ENCODE peak calls at places on chromosomes 4 and X, in nine cellular contexts. E is progenitor cell of endocrine pancreas, Z is T follicular helper cell, S is adrenal gland, M is C1 segment of cervical spinal cord, O is NCI-H1048, F is NCI-H1092, A is A549, W is HFF-Myc. J is an unnamed sample.
A peak's percentile ranks its signal among the peaks of the same experiment; 100 is the strongest.

GRCh38 chrX:1419545-1420355 is 27.8 kb upstream of the SLC25A6 start:
- DNase-seq in F (no peak), Z (no peak), A (no peak), E (no peak), O (no peak), S (no peak), W (no peak), M (no peak), J (no peak)

GRCh38 chrX:55210931-55211677 is 9.0 kb upstream of the PAGE5 start:
- DNase-seq in Z (no peak), E (no peak), M (no peak), S (no peak), F (no peak), W (no peak), A (no peak), O (no peak), J (no peak)

GRCh38 chr4:85496146-85496849 is 21.3 kb downstream of the ARHGAP24 start:
- DNase-seq in F (no peak), E (no peak), A (no peak), S (no peak), O (no peak), Z (no peak), M (no peak), W (no peak), J (no peak)

GRCh38 chrX:65657659-65658058 is 9.8 kb upstream of the MSN start:
- DNase-seq in A (no peak), F (no peak), Z (no peak), W (no peak), M (no peak), S (no peak), E (no peak), O (no peak), J (no peak)

GRCh38 chr4:31071807-31072486 is 351.8 kb downstream of the PCDH7 start:
- DNase-seq in M (no peak), A (no peak), O (no peak), E (no peak), S (no peak), F (no peak), W (no peak), Z (no peak), J (no peak)

GRCh38 chrX:7904557-7904956 is 22.7 kb downstream of the PNPLA4 start:
- DNase-seq in A (no peak), F (no peak), S (no peak), E (no peak), O (no peak), M (no peak), Z (no peak), W (no peak), J (no peak)

GRCh38 chr4:156677136-156677535 is 294.5 kb downstream of the PDGFC start:
- DNase-seq in Z (no peak), E (no peak), F (no peak), M (no peak), A (peak; percentile 20), W (no peak), O (no peak), S (no peak), J (peak; percentile 0)

GRCh38 chr4:55613621-55614020 is 21.6 kb upstream of the PDCL2 start:
- DNase-seq in Z (no peak), A (no peak), F (no peak), E (no peak), O (no peak), M (no peak), W (no peak), S (no peak), J (no peak)

GRCh38 chrX:38649674-38650647 is 88.6 kb downstream of the TSPAN7 start:
- DNase-seq in W (no peak), M (no peak), E (no peak), A (no peak), F (no peak), S (no peak), Z (no peak), O (no peak), J (no peak)

GRCh38 chr4:71231073-71231752 is 107.6 kb upstream of the SLC4A4 start:
- DNase-seq in F (no peak), O (no peak), M (peak; percentile 20), W (no peak), S (peak; percentile 20), E (no peak), Z (no peak), A (no peak), J (no peak)

GRCh38 chr4:8030121-8030781 is 90.6 kb upstream of the AFAP1 start:
- DNase-seq in A (no peak), F (no peak), M (no peak), S (no peak), Z (no peak), E (no peak), O (no peak), W (no peak), J (no peak)

GRCh38 chr4:48420172-48420571 is 63.0 kb upstream of the SLC10A4 start:
- DNase-seq in F (no peak), S (no peak), M (no peak), A (no peak), Z (no peak), O (no peak), E (no peak), W (no peak), J (no peak)

GRCh38 chr4:120557372-120557771 is 365.2 kb downstream of the PRDM5 start:
- DNase-seq in A (no peak), S (no peak), O (no peak), W (no peak), Z (no peak), E (no peak), F (no peak), M (no peak), J (no peak)

GRCh38 chrX:154596290-154596929 is 11.5 kb downstream of the CTAG1A start:
- DNase-seq in W (no peak), E (no peak), Z (no peak), O (peak; percentile 21), A (no peak), M (no peak), F (no peak), S (no peak), J (no peak)

GRCh38 chr4:60945641-60946040 is 254.5 kb upstream of the ADGRL3 start:
- DNase-seq in M (no peak), W (no peak), F (no peak), O (no peak), Z (no peak), A (no peak), S (no peak), E (no peak), J (no peak)

GRCh38 chr4:110119880-110120279 is 78.5 kb downstream of the ELOVL6 start:
- DNase-seq in A (no peak), S (no peak), O (no peak), M (no peak), Z (no peak), W (peak; percentile 17), F (no peak), E (no peak), J (no peak)

GRCh38 chr4:21593268-21594002 is 355.1 kb downstream of the KCNIP4 start:
- DNase-seq in A (no peak), M (no peak), O (no peak), Z (no peak), F (no peak), W (peak; percentile 6), E (no peak), S (no peak), J (no peak)

GRCh38 chr4:168549145-168549544 is 52.3 kb downstream of the PALLD start:
- DNase-seq in O (no peak), S (no peak), M (no peak), Z (no peak), F (no peak), E (no peak), W (no peak), A (no peak), J (no peak)

GRCh38 chrX:44873415-44874270 is 655 bp downstream of the KDM6A start:
- DNase-seq in M (peak; percentile 33), W (no peak), E (peak; percentile 13), Z (peak; percentile 47), O (peak; percentile 7), A (no peak), S (peak; percentile 66), F (no peak), J (peak; percentile 45)